ENCODE peak calls at places on chromosome 9, in six cellular contexts. Y is lower leg skin, F is IMR-90, O is HFFc6, S is fibroblast of pulmonary artery, M is dorsolateral prefrontal cortex. J is an unnamed sample.

GRCh38 chr9:135931349-135931820 is 24.0 kb upstream of the CAMSAP1 start:
- DNase-seq in Y (no peak), F (no peak), O (no peak), S (no peak), M (no peak), J (no peak)

GRCh38 chr9:109766351-109766750 is 13.6 kb upstream of the PALM2AKAP2 start:
- DNase-seq in Y (no peak), F (peak; percentile 98), O (peak; percentile 97), S (peak; percentile 79), M (no peak), J (no peak)

GRCh38 chr9:114049453-114050225 is 28.5 kb downstream of the AMBP start:
- DNase-seq in Y (peak; percentile 48), F (no peak), O (no peak), S (no peak), M (no peak), J (no peak)

GRCh38 chr9:137311971-137312851 is 10.1 kb upstream of the NRARP start:
- DNase-seq in Y (no peak), F (no peak), O (no peak), S (no peak), M (peak; percentile 30), J (no peak)

GRCh38 chr9:110918316-110919054 is 119.8 kb downstream of the LPAR1 start:
- DNase-seq in Y (no peak), F (peak; percentile 89), O (peak; percentile 62), S (peak; percentile 59), M (no peak), J (no peak)

GRCh38 chr9:82410891-82411290 is 422.3 kb downstream of the SPATA31D1 start:
- DNase-seq in Y (no peak), F (no peak), O (no peak), S (no peak), M (no peak), J (no peak)

GRCh38 chr9:109793196-109793595 is 13.2 kb downstream of the PALM2AKAP2 start:
- DNase-seq in Y (no peak), F (peak; percentile 94), O (peak; percentile 93), S (peak; percentile 80), M (no peak), J (no peak)

GRCh38 chr9:136110082-136111061 is 8.3 kb downstream of the TMEM250 start:
- DNase-seq in Y (no peak), F (peak; percentile 15), O (no peak), S (peak; percentile 30), M (no peak), J (no peak)

GRCh38 chr9:133135193-133135745 is 14.2 kb upstream of the RALGDS start:
- DNase-seq in Y (peak; percentile 95), F (peak; percentile 86), O (peak; percentile 91), S (peak; percentile 76), M (peak; percentile 53), J (no peak)

GRCh38 chr9:126860757-126861466 is 473 bp downstream of the ZBTB34 start:
- DNase-seq in Y (no peak), F (no peak), O (no peak), S (no peak), M (no peak), J (peak; percentile 48)

GRCh38 chr9:114180701-114181582 is 25.6 kb downstream of the COL27A1 start:
- DNase-seq in Y (no peak), F (peak; percentile 62), O (no peak), S (peak; percentile 79), M (no peak), J (peak; percentile 43)

GRCh38 chr9:93852728-93853127 is 102.4 kb downstream of the BARX1 start:
- DNase-seq in Y (no peak), F (no peak), O (no peak), S (no peak), M (no peak), J (no peak)

GRCh38 chr9:119968837-119969707 is 599.8 kb upstream of the BRINP1 start:
- DNase-seq in Y (peak; percentile 89), F (peak; percentile 61), O (peak; percentile 62), S (peak; percentile 63), M (peak; percentile 93), J (peak; percentile 82)

GRCh38 chr9:76166436-76166959 is 227.7 kb downstream of the RFK start:
- DNase-seq in Y (no peak), F (no peak), O (no peak), S (no peak), M (no peak), J (no peak)

GRCh38 chr9:130756037-130756436 is 62.5 kb downstream of the EXOSC2 start:
- DNase-seq in Y (no peak), F (no peak), O (no peak), S (peak; percentile 37), M (no peak), J (no peak)

GRCh38 chr9:10062629-10063395 is 550.0 kb downstream of the PTPRD start:
- DNase-seq in Y (no peak), F (peak; percentile 47), O (peak; percentile 79), S (peak; percentile 23), M (no peak), J (no peak)

GRCh38 chr9:110714314-110714713 is 45.7 kb downstream of the MUSK start:
- DNase-seq in Y (no peak), F (peak; percentile 50), O (no peak), S (no peak), M (no peak), J (no peak)

GRCh38 chr9:21395778-21396717 is 10.8 kb upstream of the IFNA2 start:
- DNase-seq in Y (peak; percentile 93), F (no peak), O (no peak), S (peak; percentile 22), M (peak; percentile 74), J (peak; percentile 73)

GRCh38 chr9:70601000-70601929 is 186.8 kb upstream of the KLF9 start:
- DNase-seq in Y (peak; percentile 97), F (peak; percentile 100), O (peak; percentile 97), S (peak; percentile 100), M (peak; percentile 91), J (no peak)

GRCh38 chr9:86487222-86487841 is 133.1 kb upstream of the TUT7 start:
- DNase-seq in Y (no peak), F (peak; percentile 76), O (peak; percentile 66), S (peak; percentile 84), M (no peak), J (no peak)

GRCh38 chr9:103991001-103991400 is 103.1 kb upstream of the SMC2 start:
- DNase-seq in Y (no peak), F (no peak), O (no peak), S (no peak), M (no peak), J (no peak)

DNA sequence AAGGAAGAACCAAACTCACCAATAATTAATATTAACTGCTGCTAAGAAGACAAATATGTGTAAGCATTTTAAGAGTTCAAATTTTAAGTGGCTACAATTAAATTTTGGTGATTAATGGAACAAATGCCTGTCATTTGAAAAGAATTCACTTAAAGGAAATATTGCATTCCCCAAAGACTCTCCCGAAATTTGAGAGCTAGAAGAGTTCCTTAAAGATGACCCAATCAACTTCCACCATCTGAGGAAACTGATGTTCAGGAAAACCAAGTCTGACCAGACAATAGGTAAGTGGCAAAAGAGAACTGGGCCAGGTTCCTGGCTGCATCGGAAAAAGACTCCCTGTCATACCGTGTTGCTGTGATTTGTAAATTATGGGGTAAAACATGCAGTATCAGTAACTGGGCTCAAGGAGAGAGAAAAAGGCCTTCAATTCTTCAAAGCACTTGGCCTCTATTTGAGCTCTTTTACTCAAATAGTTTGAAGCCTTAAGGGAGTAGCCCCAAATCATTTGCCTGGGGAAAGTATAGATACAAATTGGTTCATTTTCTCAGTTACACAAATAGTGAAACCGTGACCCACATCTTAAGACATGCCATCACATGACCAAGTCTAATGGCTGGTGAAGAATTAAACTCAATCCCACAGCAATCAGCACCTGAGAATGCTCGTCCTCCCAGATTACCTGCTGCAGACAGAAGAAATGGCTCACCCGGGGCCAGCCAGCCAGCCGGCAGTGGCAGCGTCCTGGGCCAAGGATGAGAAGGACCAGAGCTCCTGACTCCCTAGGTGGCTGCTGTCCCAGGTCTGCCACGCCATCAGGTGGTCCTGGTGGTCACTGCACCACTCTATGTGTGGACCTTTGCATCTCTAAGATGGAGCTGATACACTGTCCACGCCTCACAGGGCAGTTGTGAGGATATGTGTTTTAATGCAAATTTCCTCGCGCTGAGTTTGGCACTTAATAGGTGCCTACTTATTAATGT is 162.9 kb downstream of the TTLL11 start:
- DNase-seq in Y (no peak), F (no peak), O (no peak), S (no peak), M (no peak), J (peak; percentile 66)
- TF ChIP-seq CTCF in Y (no peak), F (peak; percentile 19), O (peak; percentile 40), S (peak; percentile 12), M (no peak), J (peak; percentile 37)

DNA sequence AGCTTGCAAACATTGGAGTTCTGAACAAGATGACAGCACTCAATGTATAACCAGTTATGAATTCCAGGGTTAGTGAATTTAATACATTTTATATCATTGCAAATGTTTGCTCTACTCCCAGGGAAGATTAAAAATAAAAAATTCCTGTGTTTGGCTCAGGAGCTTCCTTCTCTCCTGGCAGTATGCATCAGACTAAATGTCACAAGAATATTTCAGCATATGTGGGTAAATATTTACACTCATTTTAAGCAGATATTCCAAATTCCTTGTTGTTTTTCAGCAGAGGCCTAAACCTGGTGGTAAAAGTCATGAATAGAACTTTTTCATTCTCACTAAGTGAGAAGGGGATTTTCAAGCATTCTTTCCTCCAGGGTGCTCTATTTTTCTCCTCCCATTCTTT is 180.8 kb upstream of the PAPPA start:
- DNase-seq in Y (no peak), F (no peak), O (no peak), S (peak; percentile 29), M (no peak), J (no peak)
- TF ChIP-seq CTCF in Y (no peak), F (no peak), O (peak; percentile 8), S (no peak), M (no peak), J (no peak)

DNA sequence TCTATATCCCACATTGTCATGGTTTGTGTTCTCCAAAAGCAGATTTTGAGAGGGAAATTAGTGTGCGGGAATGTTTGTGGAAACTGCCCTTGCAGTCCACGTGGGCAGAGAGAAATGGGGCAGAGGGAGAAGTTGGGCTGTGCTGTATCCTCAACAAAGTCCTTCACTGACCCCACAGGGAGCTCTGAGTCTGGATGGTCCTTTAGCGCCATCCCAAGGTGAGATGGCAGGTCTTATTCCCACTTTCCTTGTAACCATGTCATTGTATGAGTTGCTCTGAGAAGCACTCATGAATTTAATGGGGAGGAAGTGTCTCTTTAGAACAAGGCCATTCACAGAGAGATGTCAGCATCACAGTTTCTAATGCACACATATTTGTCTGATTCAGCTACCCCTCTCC is 127.1 kb downstream of the ANKRD18B start:
- DNase-seq in Y (no peak), F (no peak), O (no peak), S (no peak), M (no peak), J (no peak)
- TF ChIP-seq CTCF in Y (no peak), F (no peak), O (no peak), S (no peak), M (no peak), J (no peak)

DNA sequence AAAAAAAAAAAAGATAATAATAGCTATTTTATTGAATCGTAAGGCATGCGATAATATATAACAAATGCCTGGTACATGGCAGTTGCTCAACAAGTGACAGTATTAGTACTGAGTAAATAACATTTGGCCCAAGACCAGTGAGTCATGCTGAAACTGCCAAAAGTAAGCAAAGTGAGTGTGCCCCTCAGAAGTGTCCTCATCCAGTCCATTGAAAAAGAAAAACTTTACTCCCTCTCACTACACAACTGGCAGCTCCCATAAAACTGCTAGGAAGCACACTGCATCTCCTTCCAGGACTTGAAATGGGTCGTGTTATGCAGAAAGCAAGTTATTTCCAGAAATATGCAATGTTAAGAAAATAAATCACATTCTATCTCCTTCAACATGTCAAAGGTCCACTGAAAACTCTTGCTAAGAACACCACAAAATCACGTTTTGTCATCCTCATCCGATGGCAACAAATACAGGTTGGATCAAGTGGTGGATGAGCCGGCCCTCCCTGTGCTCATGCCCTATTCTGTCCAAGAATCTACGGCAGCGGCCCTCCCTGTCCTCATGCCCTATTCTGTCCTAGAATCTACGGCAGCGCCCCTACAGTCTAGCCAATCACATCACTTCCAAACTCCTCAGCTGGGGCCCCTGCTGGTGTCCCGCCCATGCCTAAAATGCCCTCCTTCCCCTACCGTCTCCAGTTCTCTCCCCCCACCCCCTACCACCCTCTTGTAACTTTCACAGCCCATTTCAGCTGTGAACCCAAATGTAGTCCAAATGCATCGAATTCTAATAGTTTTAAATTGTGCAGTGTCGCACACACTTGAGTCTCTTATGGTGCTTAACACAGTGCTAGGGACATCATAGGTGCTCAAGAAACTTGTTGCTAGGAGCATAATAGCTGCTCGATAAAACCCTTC is 12.5 kb downstream of the PTCH1 start:
- DNase-seq in Y (no peak), F (peak; percentile 72), O (no peak), S (peak; percentile 58), M (no peak), J (peak; percentile 31)
- TF ChIP-seq CTCF in Y (no peak), F (no peak), O (no peak), S (no peak), M (no peak), J (no peak)

J was measured in endothelial cell.